ENCODE peak calls at places on chromosomes 6 and 20, in six cellular contexts. One of them, this sample, is unnamed.

GRCh38 chr6:148747493-148748160 is 797 bp downstream of the UST start:
- DNase-seq in foreskin fibroblast: peak
- DNase-seq in pancreas: peak
- DNase-seq in endodermal cell: peak
- DNase-seq in H9: peak
- DNase-seq in WERI-Rb-1: peak
- DNase-seq in this sample: peak

GRCh38 chr20:25352746-25353145 is 37.9 kb downstream of the ABHD12 start:
- DNase-seq in foreskin fibroblast: no peak
- DNase-seq in pancreas: no peak
- DNase-seq in H9: no peak
- DNase-seq in WERI-Rb-1: no peak
- DNase-seq in endodermal cell: no peak
- DNase-seq in this sample: no peak

GRCh38 chr20:47208534-47209174 is 147.8 kb downstream of the ZMYND8 start:
- DNase-seq in WERI-Rb-1: no peak
- DNase-seq in H9: no peak
- DNase-seq in pancreas: no peak
- DNase-seq in foreskin fibroblast: no peak
- DNase-seq in endodermal cell: no peak
- DNase-seq in this sample: no peak

GRCh38 chr6:155580904-155581303 is 125.3 kb upstream of the NOX3 start:
- DNase-seq in pancreas: no peak
- DNase-seq in WERI-Rb-1: peak
- DNase-seq in endodermal cell: no peak
- DNase-seq in H9: no peak
- DNase-seq in foreskin fibroblast: peak
- DNase-seq in this sample: no peak

GRCh38 chr20:42258568-42258967 is 640.4 kb upstream of the CHD6 start:
- DNase-seq in foreskin fibroblast: no peak
- DNase-seq in endodermal cell: no peak
- DNase-seq in pancreas: no peak
- DNase-seq in WERI-Rb-1: no peak
- DNase-seq in H9: no peak
- DNase-seq in this sample: no peak

GRCh38 chr6:119034827-119035458 is 43.5 kb downstream of the FAM184A start:
- DNase-seq in WERI-Rb-1: no peak
- DNase-seq in H9: no peak
- DNase-seq in endodermal cell: no peak
- DNase-seq in foreskin fibroblast: peak
- DNase-seq in pancreas: no peak
- DNase-seq in this sample: no peak

GRCh38 chr6:81814365-81815109 is 62.1 kb upstream of the TENT5A start:
- DNase-seq in pancreas: no peak
- DNase-seq in H9: no peak
- DNase-seq in WERI-Rb-1: no peak
- DNase-seq in endodermal cell: no peak
- DNase-seq in foreskin fibroblast: peak
- DNase-seq in this sample: no peak

GRCh38 chr6:170032706-170033309 is 258.1 kb downstream of the DLL1 start:
- DNase-seq in endodermal cell: peak
- DNase-seq in WERI-Rb-1: no peak
- DNase-seq in H9: no peak
- DNase-seq in foreskin fibroblast: no peak
- DNase-seq in pancreas: no peak
- DNase-seq in this sample: no peak

GRCh38 chr20:53763707-53764415 is 170.2 kb upstream of the ZNF217 start:
- DNase-seq in WERI-Rb-1: no peak
- DNase-seq in endodermal cell: peak
- DNase-seq in pancreas: peak
- DNase-seq in H9: peak
- DNase-seq in foreskin fibroblast: peak
- DNase-seq in this sample: no peak

GRCh38 chr6:73579851-73580246 is 59.0 kb upstream of the EEF1A1 start:
- DNase-seq in endodermal cell: no peak
- DNase-seq in foreskin fibroblast: peak
- DNase-seq in pancreas: no peak
- DNase-seq in H9: peak
- DNase-seq in WERI-Rb-1: no peak
- DNase-seq in this sample: peak

GRCh38 chr20:35062478-35062877 is 30.1 kb downstream of the TRPC4AP start:
- DNase-seq in WERI-Rb-1: no peak
- DNase-seq in endodermal cell: no peak
- DNase-seq in H9: no peak
- DNase-seq in foreskin fibroblast: no peak
- DNase-seq in pancreas: no peak
- DNase-seq in this sample: no peak

DNA sequence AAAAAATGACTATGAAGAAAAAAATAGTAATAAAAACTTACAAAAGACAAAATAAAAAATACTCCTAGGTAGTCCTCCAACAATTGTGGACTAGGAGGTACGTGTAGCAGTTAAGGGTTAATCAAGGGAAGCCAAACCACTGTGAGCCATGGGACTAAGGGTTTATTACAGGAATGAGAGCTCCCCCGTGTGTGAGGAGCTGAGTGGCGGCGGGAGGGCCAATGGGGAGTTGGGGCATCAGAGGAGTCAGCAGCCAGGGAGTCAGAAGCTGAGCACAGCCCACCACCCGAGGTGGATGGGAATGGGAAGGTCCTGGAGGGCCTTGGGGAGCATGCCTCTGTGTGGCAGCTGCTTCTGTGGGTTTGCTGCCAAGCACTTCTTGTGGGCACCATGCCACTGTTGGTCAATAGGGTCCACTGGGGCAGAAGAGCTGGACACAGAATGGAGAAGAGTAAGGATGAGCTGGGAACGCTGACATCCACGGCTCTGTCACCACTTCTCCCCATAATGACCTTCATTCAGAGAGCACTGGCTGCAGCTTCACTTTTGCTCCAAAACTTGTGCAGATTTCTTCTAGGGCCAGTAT is 373.3 kb downstream of the CDKAL1 start:
- DNase-seq in H9: peak
- DNase-seq in endodermal cell: peak
- DNase-seq in pancreas: no peak
- DNase-seq in WERI-Rb-1: peak
- DNase-seq in foreskin fibroblast: no peak
- DNase-seq in this sample: no peak
- TF ChIP-seq CTCF in H9: peak
- TF ChIP-seq CTCF in endodermal cell: peak
- TF ChIP-seq CTCF in pancreas: no peak
- TF ChIP-seq CTCF in WERI-Rb-1: peak
- TF ChIP-seq CTCF in foreskin fibroblast: no peak
- TF ChIP-seq CTCF in this sample: no peak

DNA sequence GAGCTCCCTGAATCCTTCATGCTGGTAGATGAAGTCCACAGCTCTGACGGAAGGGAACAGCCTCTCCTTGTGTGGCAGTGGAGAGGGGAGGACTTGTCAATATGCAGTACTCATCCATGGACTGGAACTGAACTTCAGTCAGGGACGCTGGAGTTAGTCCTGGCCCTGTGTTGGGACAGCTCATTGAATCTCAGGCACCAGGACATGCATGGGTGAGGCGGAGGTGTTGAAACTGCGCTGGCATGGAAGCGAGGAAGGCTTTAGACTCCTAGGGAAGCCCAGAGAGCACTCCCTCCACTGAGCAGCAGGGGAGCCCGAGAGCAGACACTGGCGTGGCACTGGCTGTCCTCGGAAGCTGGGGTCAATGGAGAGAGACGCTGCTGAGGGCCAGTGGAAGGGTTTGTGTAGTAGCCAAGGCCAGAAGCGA is 161.3 kb upstream of the GGTLC1 start:
- DNase-seq in H9: peak
- DNase-seq in endodermal cell: peak
- DNase-seq in foreskin fibroblast: no peak
- DNase-seq in pancreas: peak
- DNase-seq in WERI-Rb-1: peak
- DNase-seq in this sample: peak
- TF ChIP-seq CTCF in H9: peak
- TF ChIP-seq CTCF in endodermal cell: peak
- TF ChIP-seq CTCF in foreskin fibroblast: peak
- TF ChIP-seq CTCF in pancreas: peak
- TF ChIP-seq CTCF in WERI-Rb-1: peak
- TF ChIP-seq CTCF in this sample: peak

GRCh38 chr20:37502654-37503053 is 18.4 kb upstream of the NNAT start:
- DNase-seq in pancreas: no peak
- DNase-seq in foreskin fibroblast: no peak
- DNase-seq in endodermal cell: no peak
- DNase-seq in H9: no peak
- DNase-seq in WERI-Rb-1: no peak
- DNase-seq in this sample: no peak

GRCh38 chr20:37504404-37505096 is 16.5 kb upstream of the NNAT start:
- DNase-seq in foreskin fibroblast: no peak
- DNase-seq in WERI-Rb-1: peak
- DNase-seq in endodermal cell: peak
- DNase-seq in H9: peak
- DNase-seq in pancreas: no peak
- DNase-seq in this sample: no peak

GRCh38 chr20:37500311-37500710 is 20.7 kb upstream of the NNAT start:
- DNase-seq in pancreas: no peak
- DNase-seq in H9: peak
- DNase-seq in endodermal cell: peak
- DNase-seq in foreskin fibroblast: no peak
- DNase-seq in WERI-Rb-1: no peak
- DNase-seq in this sample: no peak

GRCh38 chr20:37503256-37503927 is 17.7 kb upstream of the NNAT start:
- DNase-seq in endodermal cell: peak
- DNase-seq in foreskin fibroblast: no peak
- DNase-seq in pancreas: no peak
- DNase-seq in H9: no peak
- DNase-seq in WERI-Rb-1: no peak
- DNase-seq in this sample: no peak

GRCh38 chr20:37501940-37502339 is 19.1 kb upstream of the NNAT start:
- DNase-seq in pancreas: no peak
- DNase-seq in endodermal cell: peak
- DNase-seq in foreskin fibroblast: no peak
- DNase-seq in WERI-Rb-1: peak
- DNase-seq in H9: peak
- DNase-seq in this sample: peak
- TF ChIP-seq CTCF in pancreas: no peak
- TF ChIP-seq CTCF in endodermal cell: peak
- TF ChIP-seq CTCF in foreskin fibroblast: no peak
- TF ChIP-seq CTCF in WERI-Rb-1: peak
- TF ChIP-seq CTCF in H9: peak
- TF ChIP-seq CTCF in this sample: no peak

GRCh38 chr6:129733290-129733689 is 23.3 kb upstream of the ARHGAP18 start:
- DNase-seq in pancreas: no peak
- DNase-seq in WERI-Rb-1: no peak
- DNase-seq in H9: no peak
- DNase-seq in endodermal cell: no peak
- DNase-seq in foreskin fibroblast: no peak
- DNase-seq in this sample: no peak
- TF ChIP-seq CTCF in pancreas: no peak
- TF ChIP-seq CTCF in WERI-Rb-1: no peak
- TF ChIP-seq CTCF in H9: no peak
- TF ChIP-seq CTCF in endodermal cell: no peak
- TF ChIP-seq CTCF in foreskin fibroblast: no peak
- TF ChIP-seq CTCF in this sample: no peak

GRCh38 chr20:58362970-58363369 is 26.1 kb upstream of the VAPB start:
- DNase-seq in WERI-Rb-1: no peak
- DNase-seq in endodermal cell: no peak
- DNase-seq in foreskin fibroblast: no peak
- DNase-seq in H9: no peak
- DNase-seq in pancreas: no peak
- DNase-seq in this sample: no peak

GRCh38 chr20:58361549-58361948 is 27.5 kb upstream of the VAPB start:
- DNase-seq in foreskin fibroblast: peak
- DNase-seq in pancreas: no peak
- DNase-seq in WERI-Rb-1: no peak
- DNase-seq in endodermal cell: no peak
- DNase-seq in H9: no peak
- DNase-seq in this sample: no peak

GRCh38 chr20:58362117-58362516 is 26.9 kb upstream of the VAPB start:
- DNase-seq in pancreas: no peak
- DNase-seq in WERI-Rb-1: no peak
- DNase-seq in endodermal cell: no peak
- DNase-seq in H9: no peak
- DNase-seq in foreskin fibroblast: no peak
- DNase-seq in this sample: no peak

DNA sequence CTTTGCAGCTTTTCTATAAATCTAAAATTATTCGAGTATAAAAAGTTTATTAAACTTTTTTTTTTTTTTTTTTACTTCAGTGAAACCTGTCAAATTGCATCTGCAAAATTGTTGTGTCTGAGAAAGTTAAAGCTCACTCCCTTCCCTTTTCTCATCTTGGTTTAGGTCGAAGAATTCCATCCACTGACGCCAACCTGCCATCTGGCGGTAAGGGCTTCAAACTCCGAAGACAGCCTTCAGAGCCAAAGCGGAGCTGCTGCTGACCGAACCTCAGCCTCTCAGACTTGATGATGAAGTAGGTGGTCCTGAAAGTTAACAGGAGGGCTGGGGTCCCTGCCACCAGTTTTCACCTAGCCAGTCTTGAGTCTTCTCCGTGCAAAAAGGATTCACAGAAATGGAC is 29.6 kb upstream of the VAPB start:
- DNase-seq in H9: no peak
- DNase-seq in foreskin fibroblast: no peak
- DNase-seq in pancreas: no peak
- DNase-seq in WERI-Rb-1: no peak
- DNase-seq in endodermal cell: peak
- DNase-seq in this sample: no peak
- TF ChIP-seq CTCF in H9: peak
- TF ChIP-seq CTCF in foreskin fibroblast: no peak
- TF ChIP-seq CTCF in pancreas: no peak
- TF ChIP-seq CTCF in WERI-Rb-1: no peak
- TF ChIP-seq CTCF in endodermal cell: peak
- TF ChIP-seq CTCF in this sample: no peak

GRCh38 chr6:26105109-26105730 is 18.0 kb downstream of the HFE start:
- DNase-seq in H9: no peak
- DNase-seq in endodermal cell: no peak
- DNase-seq in WERI-Rb-1: no peak
- DNase-seq in foreskin fibroblast: no peak
- DNase-seq in pancreas: no peak
- DNase-seq in this sample: no peak

GRCh38 chr6:26105842-26106241 is 18.6 kb downstream of the HFE start:
- DNase-seq in endodermal cell: no peak
- DNase-seq in WERI-Rb-1: no peak
- DNase-seq in foreskin fibroblast: peak
- DNase-seq in pancreas: no peak
- DNase-seq in H9: no peak
- DNase-seq in this sample: no peak

GRCh38 chr6:26103141-26103769 is 16.0 kb downstream of the HFE start:
- DNase-seq in H9: no peak
- DNase-seq in WERI-Rb-1: no peak
- DNase-seq in foreskin fibroblast: peak
- DNase-seq in pancreas: no peak
- DNase-seq in endodermal cell: no peak
- DNase-seq in this sample: no peak

GRCh38 chr6:26104457-26105108 is 17.4 kb downstream of the HFE start:
- DNase-seq in endodermal cell: peak
- DNase-seq in pancreas: peak
- DNase-seq in H9: peak
- DNase-seq in foreskin fibroblast: no peak
- DNase-seq in WERI-Rb-1: peak
- DNase-seq in this sample: no peak

GRCh38 chr6:26103770-26104456 is 16.7 kb downstream of the HFE start:
- DNase-seq in pancreas: peak
- DNase-seq in WERI-Rb-1: peak
- DNase-seq in endodermal cell: peak
- DNase-seq in foreskin fibroblast: peak
- DNase-seq in H9: peak
- DNase-seq in this sample: peak
- TF ChIP-seq CTCF in pancreas: no peak
- TF ChIP-seq CTCF in WERI-Rb-1: peak
- TF ChIP-seq CTCF in endodermal cell: peak
- TF ChIP-seq CTCF in foreskin fibroblast: peak
- TF ChIP-seq CTCF in H9: peak
- TF ChIP-seq CTCF in this sample: peak

GRCh38 chr6:131059486-131059885 is 3.6 kb downstream of the EPB41L2 start:
- DNase-seq in WERI-Rb-1: no peak
- DNase-seq in foreskin fibroblast: peak
- DNase-seq in endodermal cell: no peak
- DNase-seq in pancreas: no peak
- DNase-seq in H9: no peak
- DNase-seq in this sample: no peak
- TF ChIP-seq CTCF in WERI-Rb-1: no peak
- TF ChIP-seq CTCF in foreskin fibroblast: peak
- TF ChIP-seq CTCF in endodermal cell: no peak
- TF ChIP-seq CTCF in pancreas: no peak
- TF ChIP-seq CTCF in H9: no peak
- TF ChIP-seq CTCF in this sample: no peak

This sample was measured in endothelial cell.